ENCODE peak calls at places on chromosomes 12 and 14, in four cellular contexts. X, I, Z and W are unnamed samples.

GRCh38 chr12:122460061-122460460 is 37.6 kb upstream of the CLIP1 start:
- DNase-seq in X (no peak), Z (no peak), I (no peak), W (no peak)

GRCh38 chr14:31286456-31287293 is 79.1 kb upstream of the HECTD1 start:
- DNase-seq in I (no peak), X (peak; percentile 46), Z (peak; percentile 4), W (no peak)

GRCh38 chr12:118025168-118025567 is 8.7 kb downstream of the RFC5 start:
- DNase-seq in Z (no peak), I (no peak), X (no peak), W (no peak)

GRCh38 chr14:79179985-79180384 is 1009.8 kb downstream of the NRXN3 start:
- DNase-seq in Z (no peak), X (no peak), I (no peak), W (no peak)

GRCh38 chr14:101927859-101928258 is 36.5 kb upstream of the DYNC1H1 start:
- DNase-seq in I (no peak), X (peak; percentile 89), Z (peak; percentile 22), W (no peak)

GRCh38 chr12:50661300-50662120 is 102.4 kb upstream of the ATF1 start:
- DNase-seq in I (peak; percentile 72), X (no peak), Z (no peak), W (peak; percentile 11)

GRCh38 chr12:132393245-132393795 is 63.9 kb upstream of the GALNT9 start:
- DNase-seq in I (no peak), X (peak; percentile 51), Z (no peak), W (no peak)

GRCh38 chr12:7344831-7345230 is 41.0 kb downstream of the ACSM4 start:
- DNase-seq in I (no peak), Z (no peak), X (peak; percentile 8), W (no peak)

GRCh38 chr12:74725154-74725553 is 187.5 kb downstream of the ATXN7L3B start:
- DNase-seq in Z (no peak), I (no peak), X (no peak), W (no peak)

GRCh38 chr14:61111145-61112130 is 130.4 kb downstream of the SLC38A6 start:
- DNase-seq in Z (no peak), I (no peak), X (no peak), W (no peak)

GRCh38 chr12:28539691-28540323 is 349.6 kb downstream of the CCDC91 start:
- DNase-seq in X (no peak), I (no peak), Z (no peak), W (no peak)

GRCh38 chr12:44716681-44717080 is 159.4 kb downstream of the NELL2 start:
- DNase-seq in Z (no peak), I (no peak), X (no peak), W (no peak)

GRCh38 chr12:20459920-20460319 is 91.6 kb downstream of the PDE3A start:
- DNase-seq in Z (no peak), I (no peak), X (no peak), W (no peak)

GRCh38 chr12:34395056-34396005 is 373.0 kb downstream of the ALG10 start:
- DNase-seq in X (no peak), Z (no peak), I (no peak), W (no peak)

GRCh38 chr12:26226629-26227375 is 31.4 kb downstream of the SSPN start:
- DNase-seq in I (no peak), Z (peak; percentile 13), X (no peak), W (peak; percentile 30)

GRCh38 chr12:65434737-65435136 is 156.3 kb downstream of the MSRB3 start:
- DNase-seq in Z (no peak), X (no peak), I (no peak), W (no peak)

GRCh38 chr14:20197459-20197858 is 6.8 kb downstream of the OR11G2 start:
- DNase-seq in Z (peak; percentile 65), I (no peak), X (no peak), W (no peak)

GRCh38 chr14:57293851-57294837 is 25.4 kb downstream of the AP5M1 start:
- DNase-seq in X (no peak), Z (no peak), I (no peak), W (no peak)

GRCh38 chr12:45336762-45337596 is 121.1 kb downstream of the ANO6 start:
- DNase-seq in Z (no peak), I (no peak), X (peak; percentile 78), W (no peak)

GRCh38 chr14:99255621-99256482 is 16.1 kb downstream of the BCL11B start:
- DNase-seq in X (no peak), I (no peak), Z (no peak), W (no peak)

GRCh38 chr14:31936100-31936499 is 141.0 kb upstream of the ARHGAP5 start:
- DNase-seq in I (no peak), X (no peak), Z (no peak), W (no peak)

GRCh38 chr14:37708481-37708880 is 113.1 kb downstream of the TTC6 start:
- DNase-seq in X (no peak), I (no peak), Z (no peak), W (no peak)

GRCh38 chr12:121630791-121631190 is 4.5 kb downstream of the ORAI1 start:
- DNase-seq in Z (no peak), I (no peak), X (no peak), W (no peak)

GRCh38 chr14:104148433-104149277 is 10.3 kb downstream of the KIF26A start:
- DNase-seq in I (no peak), Z (no peak), X (no peak), W (no peak)

GRCh38 chr12:6700646-6701051 is at the start of gene PIANP:
- DNase-seq in Z (no peak), X (no peak), I (no peak), W (no peak)

GRCh38 chr14:105089746-105090492 is 24.7 kb upstream of the GPR132 start:
- DNase-seq in X (no peak), I (no peak), Z (no peak), W (no peak)

GRCh38 chr12:38175538-38175937 is 141.0 kb upstream of the ALG10B start:
- DNase-seq in I (no peak), X (no peak), Z (no peak), W (no peak)

GRCh38 chr12:4763549-4763948 is 43.3 kb downstream of the GALNT8 start:
- DNase-seq in X (peak; percentile 51), Z (no peak), I (no peak), W (no peak)

GRCh38 chr14:106442857-106443256 is 916.5 kb downstream of the TMEM121 start:
- DNase-seq in X (peak; percentile 12), I (no peak), Z (peak; percentile 7), W (no peak)
- TF ChIP-seq SPI1 in X (no peak), I (peak; percentile 62), Z (peak; percentile 66), W (peak; percentile 62)

DNA sequence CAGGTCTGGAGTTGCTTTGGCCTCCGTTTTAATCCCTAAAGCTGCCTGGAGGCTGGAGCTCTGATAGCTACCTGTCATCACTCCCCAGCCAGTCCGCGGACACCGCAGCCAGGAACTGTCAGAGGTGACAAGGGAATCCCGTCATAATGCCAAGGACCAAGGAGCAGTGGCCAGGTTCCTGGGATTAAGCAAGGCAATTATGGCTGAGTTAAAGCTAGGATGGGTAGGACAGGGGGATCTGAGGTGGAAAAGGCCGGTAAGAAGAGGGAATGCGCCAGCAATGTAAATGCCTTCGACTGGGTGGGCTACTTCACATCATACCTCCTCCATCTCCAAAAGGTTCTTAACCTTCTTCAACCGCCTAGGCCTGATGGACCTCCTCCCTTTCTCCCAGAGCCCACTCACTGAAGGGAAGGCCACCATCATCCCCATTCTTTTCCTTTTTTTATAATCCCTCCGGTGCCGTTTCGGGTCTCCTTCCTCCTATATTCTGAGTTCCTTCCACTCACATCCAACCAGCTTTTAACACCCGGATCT is 1.9 kb downstream of the PPP1R3E start:
- DNase-seq in Z (peak; percentile 17), X (peak; percentile 55), I (no peak), W (no peak)
- TF ChIP-seq POLR2AphosphoS5 in Z (no peak), X (no peak), I (no peak), W (peak; percentile 30)

GRCh38 chr14:50116986-50117385 is 614 bp upstream of the VCPKMT start:
- DNase-seq in I (no peak), X (no peak), Z (no peak), W (no peak)

GRCh38 chr14:50117456-50117855 is 1.1 kb upstream of the VCPKMT start:
- DNase-seq in Z (no peak), X (no peak), I (no peak), W (no peak)

GRCh38 chr14:50121506-50121905 is 5.1 kb upstream of the VCPKMT start:
- DNase-seq in I (no peak), X (no peak), Z (no peak), W (no peak)

GRCh38 chr14:50123062-50123461 is 6.7 kb upstream of the VCPKMT start:
- DNase-seq in Z (no peak), I (no peak), X (no peak), W (no peak)

GRCh38 chr14:50122291-50122690 is 5.9 kb upstream of the VCPKMT start:
- DNase-seq in Z (no peak), I (no peak), X (no peak), W (no peak)
- TF ChIP-seq SPI1 in Z (no peak), I (no peak), X (no peak), W (no peak)

DNA sequence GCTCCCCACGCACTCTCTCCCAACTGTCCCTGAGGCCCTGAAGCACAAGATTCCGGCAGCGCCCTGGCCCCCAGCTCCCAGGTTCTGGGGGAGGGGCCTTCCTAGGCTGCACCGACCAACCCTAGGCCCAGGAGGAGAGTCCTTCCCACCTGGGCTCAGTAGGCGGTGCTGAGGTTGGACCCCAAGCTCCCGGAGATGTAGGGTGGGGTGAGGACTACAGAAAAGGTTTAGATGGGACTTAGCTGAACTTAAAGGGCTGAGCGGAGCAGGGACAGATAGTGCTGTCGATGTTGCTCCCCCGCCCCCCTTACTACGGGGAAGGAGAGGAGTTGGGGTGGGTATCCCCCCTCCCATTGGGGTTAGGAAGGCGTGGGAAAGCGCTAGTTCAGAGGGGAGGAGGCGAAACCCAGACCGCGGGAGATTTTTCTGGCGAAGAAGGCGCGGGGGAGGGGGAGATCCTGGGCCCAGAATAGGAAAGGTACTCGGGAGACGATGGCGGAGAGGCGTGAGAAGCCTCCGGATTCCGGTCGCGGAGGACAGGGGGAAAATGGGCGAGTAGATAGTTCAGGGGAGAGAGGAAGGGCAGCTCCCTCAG is 4.2 kb upstream of the BAZ2A start:
- DNase-seq in I (no peak), Z (no peak), X (peak; percentile 88), W (no peak)
- TF ChIP-seq POLR2AphosphoS5 in I (no peak), Z (no peak), X (no peak), W (no peak)

GRCh38 chr14:65210118-65210826 is 108.0 kb upstream of the MAX start:
- DNase-seq in I (peak; percentile 71), Z (peak; percentile 1), X (peak; percentile 7), W (no peak)
- TF ChIP-seq SPI1 in I (peak; percentile 75), Z (no peak), X (no peak), W (peak; percentile 80)

DNA sequence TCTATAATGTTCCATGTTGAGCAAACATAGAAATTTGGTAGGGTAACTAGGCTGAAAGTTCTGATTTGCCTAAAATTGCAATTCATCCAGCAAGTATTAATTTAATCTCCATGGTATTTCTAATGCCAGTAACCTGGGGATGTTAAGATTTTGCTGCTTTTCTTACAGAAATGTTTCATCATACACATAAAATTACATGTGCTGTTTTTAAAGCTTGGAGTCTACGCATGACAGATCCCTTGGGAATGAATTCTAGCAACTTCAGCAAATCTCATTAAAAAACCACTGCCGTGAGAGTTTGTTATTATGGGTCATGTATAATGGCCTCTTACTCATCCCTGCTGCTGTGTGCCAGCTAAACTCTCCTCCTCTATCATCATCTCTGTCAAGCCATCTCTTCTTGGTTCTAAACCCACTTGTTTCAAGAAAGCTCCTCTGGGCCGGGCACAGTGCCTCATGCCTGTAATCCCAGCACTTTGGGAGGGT is 61.1 kb upstream of the METAP2 start:
- DNase-seq in I (no peak), Z (no peak), X (no peak), W (no peak)
- TF ChIP-seq POLR2AphosphoS5 in I (no peak), Z (no peak), X (no peak), W (no peak)

GRCh38 chr14:54129850-54130640 is 173.4 kb upstream of the BMP4 start:
- DNase-seq in X (no peak), Z (no peak), I (no peak), W (no peak)
- TF ChIP-seq SPI1 in X (no peak), Z (no peak), I (no peak), W (no peak)